ENCODE peak calls at places on chromosomes 7 and 10, in five cellular contexts. B, O, K, I and E are unnamed samples.
A peak's percentile ranks its signal among the peaks of the same experiment; 100 is the strongest.

GRCh38 chr10:22712246-22712958 is 2.0 kb downstream of the PIP4K2A start:
- DNase-seq in B (no peak), O (no peak), K (peak; percentile 54), I (no peak), E (peak; percentile 76)

GRCh38 chr10:129968937-129969527 is 5.0 kb upstream of the EBF3 start:
- DNase-seq in B (no peak), O (peak; percentile 47), K (peak; percentile 78), I (peak; percentile 66), E (peak; percentile 49)

GRCh38 chr7:134710854-134711624 is 64.4 kb downstream of the BPGM start:
- DNase-seq in B (no peak), O (no peak), K (peak; percentile 21), I (no peak), E (no peak)

GRCh38 chr10:117534321-117535044 is 8.1 kb upstream of the EMX2 start:
- DNase-seq in B (no peak), O (no peak), K (no peak), I (no peak), E (no peak)

GRCh38 chr10:123614888-123615287 is 51.3 kb upstream of the GPR26 start:
- DNase-seq in B (no peak), O (peak; percentile 5), K (peak; percentile 36), I (peak; percentile 57), E (peak; percentile 49)

GRCh38 chr10:117601716-117602115 is 59.2 kb downstream of the EMX2 start:
- DNase-seq in B (no peak), O (no peak), K (no peak), I (no peak), E (no peak)

GRCh38 chr7:32427769-32428291 is 62.4 kb downstream of the LSM5 start:
- DNase-seq in B (peak; percentile 12), O (peak; percentile 55), K (peak; percentile 89), I (peak; percentile 85), E (peak; percentile 82)

GRCh38 chr7:74429153-74429747 is 24.5 kb upstream of the GTF2IRD1 start:
- DNase-seq in B (peak; percentile 53), O (no peak), K (peak; percentile 83), I (no peak), E (no peak)

GRCh38 chr10:6669269-6669859 is 89.3 kb upstream of the PRKCQ start:
- DNase-seq in B (peak; percentile 23), O (peak; percentile 33), K (peak; percentile 73), I (no peak), E (peak; percentile 32)

GRCh38 chr10:90062786-90063185 is 361.4 kb downstream of the KIF20B start:
- DNase-seq in B (no peak), O (no peak), K (no peak), I (no peak), E (no peak)

GRCh38 chr7:63104666-63105065 is 894.0 kb upstream of the ZNF722 start:
- DNase-seq in B (no peak), O (no peak), K (no peak), I (no peak), E (no peak)

GRCh38 chr7:106094780-106095179 is 17.3 kb downstream of the SYPL1 start:
- DNase-seq in B (no peak), O (no peak), K (no peak), I (no peak), E (no peak)

GRCh38 chr10:33808475-33808874 is 474.0 kb upstream of the NRP1 start:
- DNase-seq in B (no peak), O (no peak), K (no peak), I (no peak), E (no peak)

GRCh38 chr10:48973065-48973464 is 33.4 kb upstream of the LRRC18 start:
- DNase-seq in B (no peak), O (no peak), K (no peak), I (no peak), E (no peak)

GRCh38 chr10:87605656-87606308 is 53.9 kb upstream of the PAPSS2 start:
- DNase-seq in B (no peak), O (no peak), K (peak; percentile 53), I (no peak), E (no peak)